ENCODE peak calls at places on chromosomes 3 and 15, in six cellular contexts. D, E, N, R, P and U are unnamed samples.

GRCh38 chr3:194624956-194625355 is 8.3 kb downstream of the TMEM44 start:
- DNase-seq in P (no peak), E (no peak), N (no peak), D (no peak), R (no peak), U (no peak)

GRCh38 chr3:126936853-126937395 is 46.0 kb upstream of the PLXNA1 start:
- DNase-seq in N (no peak), P (no peak), E (no peak), R (no peak), D (no peak), U (no peak)

GRCh38 chr3:8635625-8636024 is 9.0 kb downstream of the SSUH2 start:
- DNase-seq in R (peak; percentile 58), D (no peak), N (no peak), E (no peak), P (no peak), U (no peak)

GRCh38 chr15:75531041-75531450 is 48.1 kb downstream of the PTPN9 start:
- DNase-seq in N (no peak), P (no peak), R (no peak), E (peak; percentile 40), D (peak; percentile 34), U (no peak)

GRCh38 chr3:196572389-196572788 is 3.9 kb downstream of the FBXO45 start:
- DNase-seq in N (no peak), E (no peak), R (no peak), P (no peak), D (no peak), U (no peak)

GRCh38 chr3:42733501-42734262 is 31.1 kb upstream of the HHATL start:
- DNase-seq in D (no peak), R (peak; percentile 64), N (no peak), P (peak; percentile 49), E (no peak), U (peak; percentile 58)

GRCh38 chr3:9225268-9225667 is 24.2 kb downstream of the SRGAP3 start:
- DNase-seq in R (no peak), P (no peak), N (no peak), D (no peak), E (no peak), U (no peak)

GRCh38 chr15:41940441-41940857 is 31.9 kb downstream of the EHD4 start:
- DNase-seq in E (peak; percentile 87), N (no peak), P (no peak), R (no peak), D (peak; percentile 74), U (no peak)

GRCh38 chr3:58000713-58001467 is 7.3 kb upstream of the FLNB start:
- DNase-seq in E (no peak), D (no peak), P (no peak), N (no peak), R (no peak), U (peak; percentile 71)

GRCh38 chr3:40877651-40878463 is 321.4 kb upstream of the CTNNB1 start:
- DNase-seq in D (no peak), R (no peak), E (no peak), N (no peak), P (no peak), U (no peak)

GRCh38 chr15:87764461-87765236 is 491.9 kb downstream of the NTRK3 start:
- DNase-seq in E (peak; percentile 72), N (peak; percentile 59), R (no peak), P (no peak), D (peak; percentile 32), U (no peak)

GRCh38 chr3:121584418-121584817 is 8.8 kb upstream of the FBXO40 start:
- DNase-seq in D (no peak), P (no peak), E (no peak), R (no peak), N (no peak), U (no peak)
- H3K14ac ChIP-seq in D (no peak overlapping the region), P (no peak overlapping the region), E (no peak overlapping the region), R (no peak overlapping the region), N (no peak overlapping the region), U (no peak overlapping the region)

GRCh38 chr3:55622733-55623132 is 135.6 kb upstream of the WNT5A start:
- DNase-seq in R (no peak), D (peak; percentile 57), E (peak; percentile 50), N (no peak), P (no peak), U (peak; percentile 21)

GRCh38 chr3:55621648-55622047 is 134.5 kb upstream of the WNT5A start:
- DNase-seq in N (no peak), E (no peak), P (no peak), R (no peak), D (no peak), U (no peak)

GRCh38 chr3:55621026-55621422 is 133.9 kb upstream of the WNT5A start:
- DNase-seq in P (no peak), E (no peak), D (no peak), N (no peak), R (no peak), U (no peak)

GRCh38 chr3:55620361-55621025 is 133.4 kb upstream of the WNT5A start:
- DNase-seq in E (peak; percentile 87), N (no peak), D (peak; percentile 73), R (peak; percentile 42), P (no peak), U (peak; percentile 22)

GRCh38 chr3:55622116-55622515 is 135.0 kb upstream of the WNT5A start:
- DNase-seq in E (peak; percentile 71), N (no peak), P (no peak), R (no peak), D (peak; percentile 73), U (no peak)
- H2BK120ac ChIP-seq in E (peak overlapping the region; percentile 97), N (no peak overlapping the region), P (no peak overlapping the region), R (no peak overlapping the region), D (peak overlapping the region; percentile 42), U (no peak overlapping the region)

DNA sequence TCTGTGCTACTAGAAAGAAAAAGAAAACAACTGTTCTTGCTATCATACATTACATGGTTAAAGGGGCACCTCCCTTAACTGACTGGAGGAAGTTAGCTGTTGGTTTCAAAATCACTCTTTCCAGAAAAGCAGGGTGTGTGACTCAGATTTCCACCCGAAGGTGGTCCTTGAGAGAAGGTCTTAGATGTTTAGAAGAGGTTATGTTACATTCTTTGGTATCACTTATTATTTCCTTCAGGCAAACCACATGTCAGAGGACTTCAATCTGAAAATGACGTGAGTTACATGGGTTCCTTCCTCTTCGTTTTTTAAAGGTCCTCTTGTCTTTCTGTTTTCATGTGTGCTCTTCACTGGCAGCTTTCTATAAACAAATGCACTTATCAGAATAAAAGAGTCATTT is 307.9 kb upstream of the CBLB start:
- DNase-seq in E (peak; percentile 23), P (no peak), D (peak; percentile 53), R (no peak), N (no peak), U (no peak)
- H2BK5ac ChIP-seq in E (no peak overlapping the region), P (no peak overlapping the region), D (no peak overlapping the region), R (no peak overlapping the region), N (no peak overlapping the region), U (no peak overlapping the region)

DNA sequence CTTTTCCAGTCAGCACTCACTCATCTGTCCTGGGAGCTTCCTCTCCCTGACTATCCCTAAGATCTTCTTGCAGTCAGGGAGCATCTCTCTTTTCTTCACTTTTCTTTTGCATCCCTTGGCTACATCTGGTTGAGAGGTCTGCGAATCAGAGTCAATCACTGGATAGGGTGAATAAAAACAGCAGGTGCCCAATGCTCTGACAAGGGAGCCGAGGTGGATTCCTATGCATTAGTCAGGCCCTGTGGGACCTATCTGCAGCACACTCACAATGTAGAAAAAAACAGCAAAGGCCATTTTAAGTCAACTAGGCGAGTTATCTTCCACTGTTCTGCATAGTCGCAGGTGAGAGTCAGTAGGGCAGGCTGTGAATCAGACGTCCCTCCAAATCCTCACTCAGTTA is 35.5 kb downstream of the DZIP1L start:
- DNase-seq in P (no peak), N (no peak), E (peak; percentile 6), R (no peak), D (no peak), U (no peak)
- H3K14ac ChIP-seq in P (no peak overlapping the region), N (no peak overlapping the region), E (no peak overlapping the region), R (no peak overlapping the region), D (no peak overlapping the region), U (no peak overlapping the region)

GRCh38 chr3:60536420-60536819 is 714.8 kb downstream of the FHIT start:
- DNase-seq in P (no peak), E (no peak), R (no peak), N (no peak), D (no peak), U (no peak)
- H2BK120ac ChIP-seq in P (no peak overlapping the region), E (no peak overlapping the region), R (no peak overlapping the region), N (no peak overlapping the region), D (no peak overlapping the region), U (no peak overlapping the region)

DNA sequence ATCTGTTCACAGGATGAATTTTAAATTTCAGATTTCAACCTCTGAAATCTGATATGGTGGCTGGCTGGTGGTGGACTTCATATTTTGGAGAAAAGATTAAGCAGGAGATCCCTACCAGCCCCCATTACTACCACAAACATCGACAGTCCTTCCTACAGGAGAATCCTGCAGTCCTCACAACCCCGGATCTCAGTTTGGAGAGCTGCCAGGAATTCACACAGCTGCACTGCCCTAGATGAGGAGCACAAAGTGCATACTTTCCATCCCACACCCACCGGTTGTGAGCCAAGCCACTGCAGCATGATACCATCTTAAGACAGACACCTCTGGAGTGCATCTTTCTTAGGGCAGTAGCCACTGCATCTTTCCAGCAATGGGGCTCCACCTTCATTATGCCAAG is 185.5 kb upstream of the GPR149 start:
- DNase-seq in N (no peak), D (no peak), E (no peak), R (no peak), P (no peak), U (no peak)
- H2BK5ac ChIP-seq in N (no peak overlapping the region), D (no peak overlapping the region), E (no peak overlapping the region), R (no peak overlapping the region), P (no peak overlapping the region), U (no peak overlapping the region)